ENCODE peak calls at places on chromosomes 16 and 17, in four cellular contexts. One of them, this sample, is unnamed.

GRCh38 chr16:71287903-71288302 is 1.3 kb downstream of the CMTR2 start:
- DNase-seq in GM12878: no peak
- DNase-seq in K562: no peak
- DNase-seq in HepG2: no peak
- DNase-seq in this sample: no peak

GRCh38 chr16:67200491-67200890 is 1.6 kb downstream of the ELMO3 start:
- DNase-seq in GM12878: no peak
- DNase-seq in K562: no peak
- DNase-seq in HepG2: no peak
- DNase-seq in this sample: no peak

GRCh38 chr16:12120982-12121652 is 144.6 kb downstream of the SNX29 start:
- DNase-seq in HepG2: no peak
- DNase-seq in GM12878: no peak
- DNase-seq in K562: no peak
- DNase-seq in this sample: no peak

GRCh38 chr16:89431158-89431584 is 59.2 kb downstream of the ANKRD11 start:
- DNase-seq in K562: no peak
- DNase-seq in HepG2: no peak
- DNase-seq in GM12878: no peak
- DNase-seq in this sample: no peak

GRCh38 chr16:50466170-50466569 is 82.0 kb upstream of the NKD1 start:
- DNase-seq in HepG2: no peak
- DNase-seq in K562: no peak
- DNase-seq in GM12878: no peak
- DNase-seq in this sample: no peak

GRCh38 chr17:35906559-35907265 is 23.9 kb downstream of the RDM1 start:
- DNase-seq in GM12878: no peak
- DNase-seq in HepG2: no peak
- DNase-seq in K562: no peak
- DNase-seq in this sample: no peak

GRCh38 chr17:76202516-76202915 is 37.8 kb downstream of the RNF157 start:
- DNase-seq in GM12878: no peak
- DNase-seq in K562: no peak
- DNase-seq in HepG2: no peak
- DNase-seq in this sample: no peak

GRCh38 chr16:23595246-23595950 is 718 bp downstream of the NDUFAB1 start:
- DNase-seq in HepG2: peak; percentile 61
- DNase-seq in K562: no peak
- DNase-seq in GM12878: no peak
- DNase-seq in this sample: no peak

GRCh38 chr16:75616541-75617010 is 6.5 kb downstream of the ADAT1 start:
- DNase-seq in HepG2: no peak
- DNase-seq in K562: no peak
- DNase-seq in GM12878: no peak
- DNase-seq in this sample: no peak

GRCh38 chr16:57277586-57277985 is 6.9 kb downstream of the PLLP start:
- DNase-seq in HepG2: no peak
- DNase-seq in K562: no peak
- DNase-seq in GM12878: no peak
- DNase-seq in this sample: no peak

GRCh38 chr17:12113156-12113555 is 92.5 kb downstream of the MAP2K4 start:
- DNase-seq in K562: no peak
- DNase-seq in GM12878: no peak
- DNase-seq in HepG2: no peak
- DNase-seq in this sample: no peak

GRCh38 chr17:74738051-74738996 is 1.3 kb downstream of the RAB37 start:
- DNase-seq in K562: no peak
- DNase-seq in HepG2: peak; percentile 82
- DNase-seq in GM12878: peak; percentile 60
- DNase-seq in this sample: no peak

GRCh38 chr17:48646183-48647102 is 20.3 kb upstream of the HOXB9 start:
- DNase-seq in GM12878: no peak
- DNase-seq in K562: peak; percentile 77
- DNase-seq in HepG2: no peak
- DNase-seq in this sample: no peak

GRCh38 chr17:37743875-37744632 is 805 bp downstream of the HNF1B start:
- DNase-seq in K562: no peak
- DNase-seq in GM12878: no peak
- DNase-seq in HepG2: peak; percentile 61
- DNase-seq in this sample: no peak

GRCh38 chr17:7174603-7175362 is 4.4 kb downstream of the ASGR1 start:
- DNase-seq in K562: no peak
- DNase-seq in HepG2: no peak
- DNase-seq in GM12878: no peak
- DNase-seq in this sample: no peak

GRCh38 chr16:88878967-88879787 is 12.7 kb upstream of the PABPN1L start:
- DNase-seq in GM12878: no peak
- DNase-seq in K562: no peak
- DNase-seq in HepG2: no peak
- DNase-seq in this sample: no peak

GRCh38 chr16:24728891-24729242 is 584 bp upstream of the TNRC6A start:
- DNase-seq in K562: peak; percentile 15
- DNase-seq in HepG2: no peak
- DNase-seq in GM12878: no peak
- DNase-seq in this sample: no peak

GRCh38 chr17:44546711-44547606 is 10.3 kb upstream of the FZD2 start:
- DNase-seq in GM12878: no peak
- DNase-seq in K562: peak; percentile 65
- DNase-seq in HepG2: no peak
- DNase-seq in this sample: no peak

GRCh38 chr17:48539177-48539576 is 5.7 kb downstream of the HOXB2 start:
- DNase-seq in K562: no peak
- DNase-seq in GM12878: no peak
- DNase-seq in HepG2: no peak
- DNase-seq in this sample: no peak

GRCh38 chr16:89586853-89587252 is 11.3 kb downstream of the CPNE7 start:
- DNase-seq in GM12878: no peak
- DNase-seq in HepG2: no peak
- DNase-seq in K562: peak; percentile 89
- DNase-seq in this sample: no peak

GRCh38 chr17:38867179-38867994 is 2.5 kb upstream of the LASP1 start:
- DNase-seq in HepG2: peak; percentile 77
- DNase-seq in GM12878: peak; percentile 73
- DNase-seq in K562: no peak
- DNase-seq in this sample: peak; percentile 54

GRCh38 chr16:47643610-47644009 is 182.5 kb downstream of the PHKB start:
- DNase-seq in HepG2: no peak
- DNase-seq in K562: no peak
- DNase-seq in GM12878: no peak
- DNase-seq in this sample: no peak

GRCh38 chr17:29827179-29827578 is 102.8 kb downstream of the SSH2 start:
- DNase-seq in HepG2: no peak
- DNase-seq in K562: no peak
- DNase-seq in GM12878: no peak
- DNase-seq in this sample: no peak

GRCh38 chr17:38898291-38898679 is 27.1 kb upstream of the LASP1NB start:
- DNase-seq in HepG2: no peak
- DNase-seq in K562: no peak
- DNase-seq in GM12878: no peak
- DNase-seq in this sample: no peak

GRCh38 chr16:51051671-51052070 is 99.4 kb downstream of the SALL1 start:
- DNase-seq in K562: no peak
- DNase-seq in HepG2: no peak
- DNase-seq in GM12878: no peak
- DNase-seq in this sample: no peak

GRCh38 chr17:62162898-62163297 is 97.8 kb upstream of the MED13 start:
- DNase-seq in HepG2: no peak
- DNase-seq in K562: no peak
- DNase-seq in GM12878: no peak
- DNase-seq in this sample: no peak

GRCh38 chr17:40793800-40794199 is 6.0 kb downstream of the KRT28 start:
- DNase-seq in K562: no peak
- DNase-seq in GM12878: no peak
- DNase-seq in HepG2: no peak
- DNase-seq in this sample: no peak

GRCh38 chr17:57485566-57485865 is 229.2 kb downstream of the MSI2 start:
- DNase-seq in GM12878: no peak
- DNase-seq in K562: no peak
- DNase-seq in HepG2: no peak
- DNase-seq in this sample: no peak

GRCh38 chr17:36892112-36892838 is 45.0 kb upstream of the LHX1 start:
- DNase-seq in GM12878: no peak
- DNase-seq in K562: no peak
- DNase-seq in HepG2: peak; percentile 57
- DNase-seq in this sample: no peak

GRCh38 chr16:66388350-66389139 is 22.1 kb downstream of the CDH5 start:
- DNase-seq in GM12878: no peak
- DNase-seq in HepG2: no peak
- DNase-seq in K562: no peak
- DNase-seq in this sample: no peak

GRCh38 chr16:82694239-82694874 is 67.6 kb downstream of the CDH13 start:
- DNase-seq in GM12878: no peak
- DNase-seq in HepG2: no peak
- DNase-seq in K562: no peak
- DNase-seq in this sample: no peak
- TF ChIP-seq BRCA1 in GM12878: no peak
- TF ChIP-seq BRCA1 in HepG2: no peak
- TF ChIP-seq BRCA1 in K562: no peak
- TF ChIP-seq BRCA1 in this sample: no peak

GRCh38 chr16:5642470-5642869 is 544.9 kb upstream of the EEF2KMT start:
- DNase-seq in GM12878: no peak
- DNase-seq in HepG2: no peak
- DNase-seq in K562: no peak
- DNase-seq in this sample: no peak

GRCh38 chr16:5640883-5641282 is 543.3 kb upstream of the EEF2KMT start:
- DNase-seq in K562: no peak
- DNase-seq in HepG2: no peak
- DNase-seq in GM12878: no peak
- DNase-seq in this sample: no peak

GRCh38 chr16:5644132-5644531 is 546.5 kb upstream of the EEF2KMT start:
- DNase-seq in K562: no peak
- DNase-seq in GM12878: no peak
- DNase-seq in HepG2: no peak
- DNase-seq in this sample: no peak

GRCh38 chr16:5639531-5639930 is 541.9 kb upstream of the EEF2KMT start:
- DNase-seq in HepG2: no peak
- DNase-seq in GM12878: no peak
- DNase-seq in K562: no peak
- DNase-seq in this sample: no peak

DNA sequence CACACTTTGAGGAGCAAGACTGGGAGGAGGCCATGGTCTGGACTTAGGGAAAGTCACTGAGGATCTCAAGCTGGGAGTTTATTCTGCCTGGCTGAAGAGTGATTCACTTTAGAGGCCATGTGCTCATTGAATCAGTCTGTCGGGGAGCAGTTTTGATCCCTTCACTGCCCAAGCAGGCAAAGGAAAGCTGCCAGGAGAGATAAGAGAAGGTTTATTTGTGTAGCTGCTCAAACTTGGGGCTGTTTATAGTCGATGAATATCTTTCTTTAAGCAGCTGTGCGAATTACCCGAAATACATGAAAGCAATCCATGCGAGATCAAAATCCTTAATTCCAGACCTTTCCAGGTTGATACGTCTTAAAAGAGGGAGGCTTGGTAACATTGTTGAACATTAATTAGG is 544.4 kb upstream of the EEF2KMT start:
- DNase-seq in K562: no peak
- DNase-seq in GM12878: no peak
- DNase-seq in HepG2: no peak
- DNase-seq in this sample: no peak
- TF ChIP-seq BRCA1 in K562: no peak
- TF ChIP-seq BRCA1 in GM12878: no peak
- TF ChIP-seq BRCA1 in HepG2: no peak
- TF ChIP-seq BRCA1 in this sample: no peak

GRCh38 chr16:2205104-2205966 is at the start of gene MLST8:
- DNase-seq in HepG2: peak; percentile 65
- DNase-seq in GM12878: peak; percentile 45
- DNase-seq in K562: peak; percentile 97
- DNase-seq in this sample: peak; percentile 91

GRCh38 chr16:2206780-2207433 is 1.7 kb downstream of the MLST8 start:
- DNase-seq in K562: no peak
- DNase-seq in GM12878: no peak
- DNase-seq in HepG2: no peak
- DNase-seq in this sample: no peak

GRCh38 chr16:2205967-2206313 is 686 bp downstream of the MLST8 start:
- DNase-seq in HepG2: no peak
- DNase-seq in GM12878: no peak
- DNase-seq in K562: no peak
- DNase-seq in this sample: no peak

GRCh38 chr16:2206420-2206779 is 1.1 kb downstream of the MLST8 start:
- DNase-seq in K562: no peak
- DNase-seq in GM12878: no peak
- DNase-seq in HepG2: no peak
- DNase-seq in this sample: no peak

GRCh38 chr16:2204727-2205103 is 539 bp upstream of the MLST8 start:
- DNase-seq in K562: peak; percentile 42
- DNase-seq in GM12878: no peak
- DNase-seq in HepG2: no peak
- DNase-seq in this sample: no peak
- TF ChIP-seq BRCA1 in K562: no peak
- TF ChIP-seq BRCA1 in GM12878: no peak
- TF ChIP-seq BRCA1 in HepG2: no peak
- TF ChIP-seq BRCA1 in this sample: no peak

DNA sequence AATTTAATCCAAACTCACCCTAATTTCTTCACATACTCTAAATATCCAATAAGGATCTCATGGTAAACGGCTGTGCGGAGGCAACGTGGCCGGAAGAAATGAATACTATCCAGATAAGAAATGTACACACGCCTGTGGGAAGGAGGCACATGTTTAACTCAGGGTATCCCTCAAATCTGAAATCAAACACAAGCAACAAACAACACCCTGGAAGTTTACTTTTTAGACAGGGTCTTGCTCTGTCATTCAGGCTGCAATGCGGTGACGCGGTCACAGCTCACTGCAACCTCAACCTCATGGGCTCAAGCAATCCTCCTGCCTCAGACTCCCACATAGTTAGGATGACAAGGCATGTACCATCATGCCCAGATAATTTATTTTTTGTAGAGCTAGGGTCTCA is 21.2 kb upstream of the TRAP1 start:
- DNase-seq in GM12878: no peak
- DNase-seq in K562: no peak
- DNase-seq in HepG2: no peak
- DNase-seq in this sample: no peak
- TF ChIP-seq BRCA1 in GM12878: no peak
- TF ChIP-seq BRCA1 in K562: no peak
- TF ChIP-seq BRCA1 in HepG2: no peak
- TF ChIP-seq BRCA1 in this sample: no peak